ENCODE peak calls at places on chromosomes 7 and 10, in four cellular contexts. V is esophagus muscularis mucosa, O is K562, R is HepG2. S is an unnamed sample.

GRCh38 chr10:95482501-95483248 is 78.5 kb downstream of the SORBS1 start:
- DNase-seq in R (no peak), V (no peak), O (no peak), S (no peak)

GRCh38 chr7:98211221-98211675 is at the start of gene BHLHA15:
- DNase-seq in O (peak), V (no peak), R (peak), S (no peak)

GRCh38 chr10:91206427-91206826 is 14.0 kb upstream of the PCGF5 start:
- DNase-seq in R (peak), O (no peak), V (no peak), S (no peak)

GRCh38 chr10:121543545-121543944 is 54.7 kb downstream of the FGFR2 start:
- DNase-seq in O (no peak), V (no peak), R (no peak), S (no peak)

GRCh38 chr7:105389090-105389650 is 449 bp upstream of the SRPK2 start:
- DNase-seq in O (no peak), R (peak), V (no peak), S (no peak)

GRCh38 chr7:150388709-150389531 is 9.8 kb downstream of the ZNF775 start:
- DNase-seq in V (no peak), R (peak), O (no peak), S (peak)

GRCh38 chr10:73501651-73502050 is 5.8 kb upstream of the PPP3CB start:
- DNase-seq in V (no peak), R (no peak), O (no peak), S (no peak)

GRCh38 chr7:2166625-2167280 is 66.0 kb downstream of the MAD1L1 start:
- DNase-seq in V (no peak), R (no peak), O (no peak), S (no peak)

GRCh38 chr7:139987691-139988516 is 74.8 kb downstream of the PARP12 start:
- DNase-seq in R (no peak), V (no peak), O (no peak), S (no peak)

GRCh38 chr7:152853236-152853635 is 93.7 kb downstream of the ACTR3B start:
- DNase-seq in O (no peak), V (no peak), R (no peak), S (no peak)

GRCh38 chr7:147861058-147861716 is 729.4 kb upstream of the C7orf33 start:
- DNase-seq in V (no peak), O (no peak), R (no peak), S (no peak)

GRCh38 chr7:1309996-1310395 is 77.3 kb downstream of the UNCX start:
- DNase-seq in R (no peak), O (no peak), V (no peak), S (no peak)

GRCh38 chr7:19747740-19748339 is 25.6 kb downstream of the TMEM196 start:
- DNase-seq in O (peak), R (peak), V (no peak), S (no peak)

GRCh38 chr10:75367098-75367497 is 34.5 kb downstream of the ZNF503 start:
- DNase-seq in V (no peak), O (no peak), R (no peak), S (no peak)

GRCh38 chr10:107814865-107815487 is 650.5 kb upstream of the SORCS1 start:
- DNase-seq in O (no peak), R (peak), V (no peak), S (peak)

GRCh38 chr7:98189559-98189958 is 21.7 kb upstream of the BHLHA15 start:
- DNase-seq in O (no peak), R (no peak), V (no peak), S (no peak)

GRCh38 chr7:148997497-148997896 is 30.8 kb downstream of the PDIA4 start:
- DNase-seq in V (no peak), O (no peak), R (no peak), S (no peak)

GRCh38 chr7:116554436-116554835 is 29.6 kb downstream of the CAV1 start:
- DNase-seq in R (no peak), O (no peak), V (no peak), S (no peak)

GRCh38 chr7:1193593-1194424 is 33.8 kb upstream of the ZFAND2A start:
- DNase-seq in O (no peak), R (no peak), V (no peak), S (no peak)

GRCh38 chr10:78203915-78204818 is 170.5 kb downstream of the RPS24 start:
- DNase-seq in O (no peak), R (peak), V (no peak), S (no peak)

GRCh38 chr10:95542330-95542729 is 18.8 kb downstream of the SORBS1 start:
- DNase-seq in O (no peak), V (no peak), R (no peak), S (no peak)

GRCh38 chr7:116776046-116776445 is 86.3 kb upstream of the CAPZA2 start:
- DNase-seq in O (no peak), R (no peak), V (no peak), S (no peak)

DNA sequence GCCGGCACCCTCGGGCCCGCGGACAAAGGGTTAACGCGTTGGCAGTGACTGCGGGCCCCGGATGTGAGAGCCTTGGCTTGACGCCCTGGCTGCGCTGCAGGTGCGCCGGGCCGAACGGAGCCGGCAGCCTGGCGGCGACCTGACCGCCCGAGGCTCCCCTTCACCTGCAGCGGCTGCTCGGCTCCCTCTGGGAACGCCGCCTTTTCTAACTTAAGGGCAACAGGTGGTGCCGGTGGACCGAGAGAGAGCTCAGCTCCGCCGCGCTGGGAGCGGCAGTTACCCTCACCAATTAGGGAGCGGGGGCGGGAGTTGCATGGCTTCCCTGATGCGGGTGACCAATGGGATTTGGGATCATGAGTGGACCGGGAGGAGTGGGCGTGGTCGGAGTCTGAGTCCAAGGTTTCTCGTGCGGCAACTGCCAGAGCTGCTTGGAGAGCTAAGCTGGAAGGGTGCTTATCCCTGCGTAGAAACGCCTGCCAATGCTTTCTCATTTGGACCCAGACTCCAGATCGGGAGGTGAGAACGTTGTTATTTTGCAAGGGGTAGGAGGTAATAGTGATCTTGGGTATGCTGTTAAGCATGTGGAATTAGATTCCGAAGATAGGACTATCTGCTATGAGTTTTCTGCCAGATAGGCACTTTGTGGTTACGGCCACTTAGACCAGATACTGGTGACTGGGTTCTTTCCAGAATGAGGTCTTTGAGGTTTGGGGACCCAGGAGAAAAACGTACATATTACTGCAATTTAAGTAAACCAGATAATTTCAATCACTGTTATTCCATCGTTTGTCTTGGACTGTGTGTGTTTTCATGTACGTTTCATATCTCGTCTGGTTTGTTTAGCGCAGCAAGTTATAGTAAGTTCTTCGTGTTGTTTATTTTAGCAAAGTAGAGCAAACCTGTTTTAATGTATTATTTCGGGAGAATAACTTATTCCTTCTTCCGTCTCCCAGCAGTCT is at the start of gene ARL4A:
- DNase-seq in R (peak), V (peak), O (peak), S (peak)
- TF ChIP-seq POLR2A in R (peak), V (peak), O (peak), S (peak)

GRCh38 chr7:80942261-80943041 is 23.6 kb upstream of the SEMA3C start:
- DNase-seq in V (no peak), R (peak), O (no peak), S (no peak)
- TF ChIP-seq EP300 in V (no peak), R (no peak), O (no peak), S (no peak)

DNA sequence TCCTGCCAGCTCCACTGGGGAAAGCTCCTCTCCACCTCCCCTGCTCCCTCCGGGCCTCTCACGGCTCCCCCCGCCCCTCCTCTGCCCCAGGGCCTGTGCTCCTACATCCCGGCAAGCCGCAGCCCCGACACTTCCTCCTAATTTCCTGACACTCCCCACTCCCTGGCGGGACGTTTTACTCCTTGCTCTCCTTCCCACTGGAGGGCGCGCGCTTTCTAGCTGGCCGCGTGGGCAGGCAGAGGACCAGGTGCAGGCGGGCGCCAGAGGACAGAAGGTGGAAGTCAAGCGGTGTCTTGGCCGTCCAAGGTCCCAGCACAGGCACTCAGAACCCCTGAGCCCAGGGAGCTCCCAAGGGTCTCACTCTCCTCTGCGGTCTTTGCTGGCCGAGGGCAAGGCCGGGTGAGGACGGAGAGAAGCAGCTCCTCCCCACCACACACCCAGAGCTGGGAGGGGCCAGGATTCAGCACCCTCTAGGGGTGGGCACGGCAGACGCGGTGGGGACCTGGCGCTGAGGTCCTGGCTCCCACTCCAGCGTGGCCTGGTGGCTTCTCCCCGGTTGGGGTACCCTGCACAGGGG is 19.1 kb downstream of the ADAM8 start:
- DNase-seq in R (no peak), O (peak), V (no peak), S (peak)
- TF ChIP-seq POLR2A in R (no peak), O (peak), V (no peak), S (no peak)

GRCh38 chr10:93812664-93813338 is 55.1 kb downstream of the LGI1 start:
- DNase-seq in O (no peak), V (no peak), R (no peak), S (no peak)

GRCh38 chr10:93816123-93816747 is 58.5 kb downstream of the LGI1 start:
- DNase-seq in V (no peak), O (peak), R (peak), S (peak)

GRCh38 chr10:93818086-93818485 is 60.4 kb downstream of the LGI1 start:
- DNase-seq in R (no peak), O (no peak), V (no peak), S (no peak)

GRCh38 chr10:93815304-93816091 is 57.8 kb downstream of the LGI1 start:
- DNase-seq in O (no peak), V (no peak), R (no peak), S (no peak)

DNA sequence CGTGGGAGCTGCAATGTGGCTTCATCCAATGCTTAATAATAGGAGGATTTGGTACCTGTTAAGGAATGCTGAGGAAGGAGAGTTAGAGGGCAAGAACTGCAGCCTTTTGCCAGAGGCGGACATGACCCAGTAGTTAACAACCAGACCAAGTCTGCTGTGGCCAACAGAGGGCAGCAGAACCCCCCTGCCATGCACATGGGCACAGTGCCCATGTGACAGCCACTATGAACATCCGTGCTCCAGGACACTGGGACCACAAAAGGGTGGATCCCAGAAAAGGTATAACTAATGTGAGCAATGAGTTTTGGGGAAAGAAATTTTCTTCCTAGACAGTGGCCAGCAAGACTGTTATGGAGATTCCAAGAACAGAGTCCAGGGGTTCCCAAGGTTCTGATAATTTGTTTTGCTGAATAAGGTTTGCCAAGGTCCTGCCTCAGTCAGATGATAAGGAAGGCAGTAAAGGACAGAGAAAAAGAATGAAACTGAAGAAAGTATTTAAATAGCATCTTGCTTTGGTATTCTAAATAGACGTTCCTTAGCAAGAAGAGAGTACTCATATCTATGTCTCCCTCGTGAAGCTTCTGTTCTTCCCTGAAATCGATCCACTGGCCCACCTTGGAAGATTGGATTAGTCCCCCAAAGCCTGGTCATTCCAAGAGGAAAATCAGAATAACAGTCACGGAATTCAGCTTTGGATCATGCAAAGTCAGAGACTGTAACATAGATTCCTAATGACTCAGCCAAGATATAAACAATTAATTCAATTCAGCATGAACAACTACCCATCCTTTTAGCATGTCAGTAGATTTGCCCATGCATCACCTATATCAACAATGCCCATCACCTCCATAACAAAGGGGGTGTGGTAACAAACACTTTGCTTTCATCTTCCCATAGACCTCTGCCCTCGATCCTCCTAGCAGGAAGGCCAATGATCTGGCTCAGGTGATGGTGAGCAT is 56.0 kb downstream of the LGI1 start:
- DNase-seq in R (peak), V (no peak), O (no peak), S (peak)
- TF ChIP-seq EP300 in R (no peak), V (no peak), O (no peak), S (no peak)

GRCh38 chr10:113854757-113855626 is 531 bp downstream of the NHLRC2 start:
- DNase-seq in O (peak), R (peak), V (no peak), S (peak)
- TF ChIP-seq POLR2A in O (peak), R (peak), V (no peak), S (no peak)

DNA sequence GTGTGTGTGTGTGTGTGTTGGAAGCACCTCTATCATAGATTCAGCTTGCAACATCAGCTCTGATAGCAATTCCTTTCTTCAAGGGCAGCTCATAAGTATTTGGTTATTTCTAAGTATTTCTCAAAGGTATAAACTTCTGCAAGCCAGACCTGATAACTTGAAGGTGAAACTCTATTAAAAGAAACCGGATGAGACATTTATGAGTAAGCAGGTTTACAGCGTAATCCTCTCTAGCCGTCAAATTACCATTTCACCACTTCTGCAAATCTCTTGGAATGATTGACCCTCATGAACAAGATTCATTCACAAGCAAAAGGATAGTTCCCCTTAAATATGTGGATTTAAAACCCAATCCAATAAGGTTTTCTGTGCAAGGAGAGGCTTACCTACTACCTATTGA is 23.1 kb downstream of the PDE1C start:
- DNase-seq in O (no peak), V (no peak), R (no peak), S (no peak)
- TF ChIP-seq EP300 in O (no peak), V (no peak), R (no peak), S (no peak)